ENCODE peak calls at places on chromosomes 3 and 15, in eight cellular contexts. E, Y, V, A, I, D, Z and T are unnamed samples.

GRCh38 chr3:52055537-52056351 is 627 bp downstream of the DUSP7 start:
- DNase-seq in E (peak), Y (peak), V (no peak), A (peak), I (peak), D (peak), Z (peak), T (no peak)

GRCh38 chr3:175222356-175222755 is 363.2 kb downstream of the NAALADL2 start:
- DNase-seq in E (no peak), Y (no peak), V (no peak), A (no peak), I (no peak), D (no peak), Z (no peak), T (no peak)

GRCh38 chr3:197730200-197730599 is 6.5 kb downstream of the RUBCN start:
- DNase-seq in E (no peak), Y (no peak), V (peak), A (no peak), I (peak), D (no peak), Z (no peak), T (no peak)

GRCh38 chr3:19945405-19946290 is 1.2 kb upstream of the RAB5A start:
- DNase-seq in E (no peak), Y (no peak), V (no peak), A (peak), I (no peak), D (no peak), Z (no peak), T (no peak)

GRCh38 chr3:138646527-138646926 is 38.0 kb downstream of the FAIM start:
- DNase-seq in E (no peak), Y (no peak), V (no peak), A (no peak), I (no peak), D (no peak), Z (no peak), T (no peak)

GRCh38 chr15:94174399-94174802 is 57.0 kb upstream of the MCTP2 start:
- DNase-seq in E (no peak), Y (no peak), V (peak), A (no peak), I (no peak), D (no peak), Z (no peak), T (no peak)

GRCh38 chr3:155323063-155323666 is 29.7 kb upstream of the STRIT1 start:
- DNase-seq in E (peak), Y (no peak), V (peak), A (no peak), I (peak), D (no peak), Z (peak), T (peak)

GRCh38 chr3:39143051-39143885 is 10.1 kb downstream of the CSRNP1 start:
- DNase-seq in E (no peak), Y (no peak), V (no peak), A (no peak), I (no peak), D (no peak), Z (no peak), T (no peak)

GRCh38 chr3:35639251-35640185 is at the start of gene ARPP21:
- DNase-seq in E (peak), Y (no peak), V (no peak), A (no peak), I (no peak), D (peak), Z (peak), T (no peak)

GRCh38 chr15:101539492-101539891 is 50.0 kb upstream of the PCSK6 start:
- DNase-seq in E (no peak), Y (no peak), V (no peak), A (no peak), I (no peak), D (no peak), Z (no peak), T (no peak)

GRCh38 chr3:191376742-191377141 is 46.4 kb upstream of the UTS2B start:
- DNase-seq in E (no peak), Y (no peak), V (peak), A (no peak), I (no peak), D (no peak), Z (no peak), T (no peak)

GRCh38 chr15:72118400-72118978 is at the start of gene SENP8:
- DNase-seq in E (no peak), Y (no peak), V (no peak), A (no peak), I (no peak), D (no peak), Z (no peak), T (no peak)

GRCh38 chr3:53199834-53200233 is 38.8 kb downstream of the PRKCD start:
- DNase-seq in E (no peak), Y (no peak), V (no peak), A (no peak), I (no peak), D (no peak), Z (no peak), T (no peak)

GRCh38 chr3:56629451-56629850 is 53.6 kb downstream of the TASOR start:
- DNase-seq in E (no peak), Y (no peak), V (no peak), A (no peak), I (no peak), D (no peak), Z (no peak), T (no peak)

GRCh38 chr3:159029306-159030026 is 227.6 kb downstream of the MFSD1 start:
- DNase-seq in E (no peak), Y (no peak), V (no peak), A (no peak), I (no peak), D (no peak), Z (no peak), T (no peak)

GRCh38 chr3:72134989-72135451 is 350.1 kb upstream of the PROK2 start:
- DNase-seq in E (no peak), Y (no peak), V (no peak), A (no peak), I (peak), D (no peak), Z (no peak), T (no peak)

GRCh38 chr3:105368575-105369500 is 2.1 kb downstream of the ALCAM start:
- DNase-seq in E (peak), Y (peak), V (no peak), A (peak), I (peak), D (peak), Z (peak), T (peak)

GRCh38 chr15:51883436-51883835 is 54.0 kb downstream of the TMOD3 start:
- DNase-seq in E (no peak), Y (no peak), V (peak), A (no peak), I (no peak), D (no peak), Z (no peak), T (no peak)

GRCh38 chr3:40780801-40781406 is 256.1 kb downstream of the ZNF621 start:
- DNase-seq in E (peak), Y (no peak), V (peak), A (no peak), I (no peak), D (no peak), Z (no peak), T (no peak)

GRCh38 chr3:56612146-56612545 is 55.2 kb downstream of the CCDC66 start:
- DNase-seq in E (no peak), Y (no peak), V (no peak), A (no peak), I (no peak), D (no peak), Z (no peak), T (no peak)

GRCh38 chr15:48925714-48926223 is 38.0 kb downstream of the SHC4 start:
- DNase-seq in E (no peak), Y (no peak), V (peak), A (no peak), I (no peak), D (no peak), Z (peak), T (no peak)

GRCh38 chr3:23136054-23136453 is 67.1 kb upstream of the UBE2E2 start:
- DNase-seq in E (no peak), Y (no peak), V (no peak), A (no peak), I (no peak), D (no peak), Z (no peak), T (no peak)

GRCh38 chr3:158403013-158403412 is 168.0 kb upstream of the MLF1 start:
- DNase-seq in E (no peak), Y (no peak), V (no peak), A (no peak), I (no peak), D (no peak), Z (peak), T (no peak)

GRCh38 chr3:175484666-175485065 is 625.5 kb downstream of the NAALADL2 start:
- DNase-seq in E (no peak), Y (no peak), V (no peak), A (no peak), I (no peak), D (no peak), Z (no peak), T (no peak)

GRCh38 chr3:111210003-111210699 is 138.5 kb downstream of the NECTIN3 start:
- DNase-seq in E (no peak), Y (no peak), V (no peak), A (no peak), I (no peak), D (no peak), Z (no peak), T (no peak)

GRCh38 chr3:89795506-89795905 is 688.1 kb downstream of the EPHA3 start:
- DNase-seq in E (no peak), Y (no peak), V (no peak), A (no peak), I (no peak), D (no peak), Z (no peak), T (no peak)

GRCh38 chr15:48800245-48800644 is 10.6 kb downstream of the CEP152 start:
- DNase-seq in E (no peak), Y (no peak), V (no peak), A (no peak), I (no peak), D (no peak), Z (no peak), T (no peak)

GRCh38 chr3:149339931-149340309 is 6.5 kb upstream of the TM4SF18 start:
- DNase-seq in E (peak), Y (no peak), V (peak), A (peak), I (no peak), D (peak), Z (peak), T (no peak)

GRCh38 chr3:65265511-65265910 is 577.7 kb upstream of the ADAMTS9 start:
- DNase-seq in E (no peak), Y (no peak), V (no peak), A (no peak), I (no peak), D (no peak), Z (no peak), T (no peak)

GRCh38 chr3:52892625-52893311 is 4.6 kb downstream of the STIMATE start:
- DNase-seq in E (no peak), Y (peak), V (no peak), A (no peak), I (peak), D (no peak), Z (no peak), T (no peak)

GRCh38 chr3:31533169-31533870 is 595 bp downstream of the STT3B start:
- DNase-seq in E (peak), Y (peak), V (no peak), A (peak), I (peak), D (peak), Z (peak), T (peak)

GRCh38 chr3:10977864-10978510 is 14.6 kb upstream of the SLC6A1 start:
- DNase-seq in E (no peak), Y (no peak), V (no peak), A (no peak), I (no peak), D (no peak), Z (no peak), T (no peak)

GRCh38 chr15:49282366-49282765 is 112.3 kb downstream of the GALK2 start:
- DNase-seq in E (no peak), Y (no peak), V (peak), A (no peak), I (no peak), D (no peak), Z (no peak), T (no peak)

GRCh38 chr3:130843441-130843840 is 50.4 kb upstream of the ATP2C1 start:
- DNase-seq in E (no peak), Y (no peak), V (no peak), A (no peak), I (no peak), D (no peak), Z (no peak), T (no peak)

GRCh38 chr15:58758141-58758540 is 8.6 kb upstream of the ADAM10 start:
- DNase-seq in E (no peak), Y (no peak), V (no peak), A (no peak), I (no peak), D (no peak), Z (no peak), T (no peak)

GRCh38 chr3:185937689-185938374 is at the start of gene TRA2B:
- DNase-seq in E (peak), Y (peak), V (peak), A (peak), I (peak), D (peak), Z (peak), T (peak)

GRCh38 chr15:29056839-29057450 is 171.2 kb downstream of the APBA2 start:
- DNase-seq in E (no peak), Y (no peak), V (no peak), A (no peak), I (no peak), D (no peak), Z (no peak), T (no peak)

GRCh38 chr3:135655328-135655727 is 310.2 kb upstream of the PPP2R3A start:
- DNase-seq in E (no peak), Y (no peak), V (no peak), A (no peak), I (no peak), D (no peak), Z (no peak), T (no peak)

GRCh38 chr3:33884204-33884561 is 85.8 kb downstream of the PDCD6IP start:
- DNase-seq in E (no peak), Y (no peak), V (no peak), A (no peak), I (no peak), D (no peak), Z (no peak), T (peak)

GRCh38 chr15:57457726-57458125 is 81.4 kb downstream of the CGNL1 start:
- DNase-seq in E (no peak), Y (no peak), V (peak), A (no peak), I (no peak), D (no peak), Z (no peak), T (no peak)

GRCh38 chr15:57456559-57456958 is 80.3 kb downstream of the CGNL1 start:
- DNase-seq in E (no peak), Y (no peak), V (no peak), A (no peak), I (no peak), D (no peak), Z (no peak), T (no peak)

GRCh38 chr15:57458255-57458850 is 82.0 kb downstream of the CGNL1 start:
- DNase-seq in E (no peak), Y (no peak), V (no peak), A (no peak), I (no peak), D (no peak), Z (peak), T (no peak)

GRCh38 chr15:57452090-57452754 is 75.9 kb downstream of the CGNL1 start:
- DNase-seq in E (no peak), Y (no peak), V (no peak), A (no peak), I (no peak), D (no peak), Z (no peak), T (no peak)

GRCh38 chr15:57455969-57456368 is 79.7 kb downstream of the CGNL1 start:
- DNase-seq in E (no peak), Y (no peak), V (no peak), A (no peak), I (no peak), D (no peak), Z (no peak), T (no peak)
- H3K4me3 ChIP-seq in E (no peak), Y (no peak), V (no peak), A (no peak), I (no peak), D (no peak), Z (no peak), T (no peak)

DNA sequence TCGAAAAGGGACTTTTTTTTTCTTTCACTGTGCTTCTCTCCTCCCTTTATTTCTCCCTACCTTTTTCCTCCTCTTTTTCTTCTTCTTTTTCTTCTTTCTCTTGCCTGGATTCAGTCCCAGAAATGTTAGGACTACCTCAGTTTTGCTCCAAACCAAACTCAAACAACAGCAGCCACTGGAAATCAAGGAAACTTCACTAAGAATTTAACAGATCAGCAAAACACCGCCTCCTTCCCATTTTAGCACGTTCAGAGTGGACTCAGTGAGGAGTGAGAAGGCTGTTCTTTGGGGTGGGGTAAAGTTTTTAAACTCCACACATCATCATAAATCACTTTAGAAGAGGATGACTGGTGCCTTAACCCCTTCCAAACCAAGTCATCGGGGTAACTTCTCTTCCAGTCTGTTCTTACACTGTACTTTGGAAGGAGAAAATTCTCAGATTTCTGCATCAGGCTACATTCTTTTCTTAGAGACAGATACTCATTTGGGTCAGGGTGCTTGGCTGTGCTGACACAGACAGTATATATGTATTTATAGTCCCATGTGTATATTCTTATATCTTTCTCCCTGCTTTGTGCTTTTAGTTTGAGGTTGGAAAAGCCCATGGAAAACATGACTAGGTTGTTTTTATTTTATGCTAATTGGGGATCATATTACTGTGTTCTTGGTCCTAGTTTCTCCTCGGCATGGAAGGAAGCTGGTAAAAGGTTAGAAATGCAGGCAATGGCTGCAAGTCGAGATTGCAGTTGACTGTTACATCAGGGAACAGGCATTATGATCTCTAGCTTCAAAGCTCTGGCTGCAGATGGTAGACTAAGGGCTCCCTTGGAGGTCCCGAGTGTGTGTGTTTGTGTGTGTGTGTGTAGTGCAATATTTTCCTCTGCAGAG is at the start of gene CCDC80:
- DNase-seq in E (no peak), Y (no peak), V (peak), A (no peak), I (no peak), D (no peak), Z (no peak), T (no peak)
- H3K4me3 ChIP-seq in E (no peak), Y (no peak), V (peak), A (no peak), I (no peak), D (no peak), Z (peak), T (no peak)

DNA sequence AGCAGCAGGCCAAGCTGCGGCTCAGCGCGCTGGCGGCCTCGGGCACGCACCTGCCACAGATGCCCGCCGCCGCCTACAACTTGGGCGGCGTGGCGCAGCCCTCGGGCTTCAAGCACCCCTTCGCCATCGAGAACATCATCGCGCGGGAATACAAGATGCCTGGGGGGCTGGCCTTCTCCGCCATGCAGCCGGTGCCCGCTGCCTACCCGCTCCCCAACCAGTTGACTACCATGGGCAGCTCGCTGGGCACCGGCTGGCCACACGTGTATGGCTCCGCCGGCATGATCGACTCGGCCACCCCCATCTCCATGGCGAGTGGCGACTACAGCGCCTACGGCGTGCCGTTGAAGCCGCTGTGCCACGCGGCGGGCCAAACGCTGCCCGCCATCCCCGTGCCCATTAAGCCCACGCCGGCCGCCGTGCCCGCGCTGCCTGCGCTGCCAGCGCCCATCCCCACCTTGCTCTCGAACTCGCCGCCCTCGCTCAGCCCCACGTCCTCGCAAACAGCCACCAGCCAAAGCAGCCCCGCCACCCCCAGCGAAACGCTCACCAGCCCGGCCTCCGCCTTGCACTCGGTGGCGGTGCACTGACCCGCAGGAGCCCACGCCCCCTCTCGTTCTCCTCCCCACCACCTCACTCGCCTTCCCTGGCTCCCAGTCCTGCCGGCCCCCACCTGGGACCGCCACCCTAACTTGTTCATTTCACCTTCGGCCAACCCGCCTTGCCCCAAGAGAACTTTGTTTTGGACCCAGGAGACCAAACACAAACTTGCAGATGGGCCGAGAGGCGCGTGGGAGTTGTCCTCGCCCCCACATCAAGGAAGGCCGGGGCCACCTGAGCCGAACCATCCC is 1.5 kb downstream of the FOXB1 start:
- DNase-seq in E (no peak), Y (no peak), V (no peak), A (no peak), I (no peak), D (no peak), Z (no peak), T (peak)
- H3K4me3 ChIP-seq in E (no peak), Y (peak), V (peak), A (no peak), I (peak), D (peak), Z (no peak), T (peak)

GRCh38 chr3:133676336-133677118 is 14.8 kb upstream of the TOPBP1 start:
- DNase-seq in E (no peak), Y (no peak), V (no peak), A (no peak), I (no peak), D (no peak), Z (no peak), T (no peak)

GRCh38 chr3:133672461-133672860 is 10.7 kb upstream of the TOPBP1 start:
- DNase-seq in E (no peak), Y (no peak), V (no peak), A (no peak), I (no peak), D (no peak), Z (no peak), T (no peak)

GRCh38 chr3:133675631-133676335 is 14.0 kb upstream of the TOPBP1 start:
- DNase-seq in E (no peak), Y (no peak), V (no peak), A (no peak), I (no peak), D (no peak), Z (no peak), T (no peak)

GRCh38 chr3:133674290-133674912 is 12.7 kb upstream of the TOPBP1 start:
- DNase-seq in E (no peak), Y (no peak), V (no peak), A (no peak), I (no peak), D (no peak), Z (no peak), T (no peak)

DNA sequence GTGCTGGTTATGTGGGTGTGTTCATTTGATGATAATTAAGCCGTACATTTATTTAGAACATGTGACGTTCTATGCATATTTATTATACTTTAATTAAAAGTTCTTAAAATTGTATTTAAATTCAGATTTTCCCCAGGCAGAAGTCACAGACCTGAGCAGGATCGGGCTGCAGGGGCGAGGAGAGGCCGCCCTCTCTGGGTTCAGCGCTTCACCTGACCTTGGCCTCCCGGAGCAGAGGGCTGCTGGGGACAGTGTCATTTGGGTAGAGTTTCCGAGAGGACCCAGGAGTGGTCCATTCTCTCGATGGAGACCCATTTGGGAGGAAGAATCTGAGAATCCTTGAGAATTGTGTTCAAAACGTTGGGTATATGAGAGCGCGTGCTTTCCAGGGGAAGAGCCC is 12.0 kb upstream of the TOPBP1 start:
- DNase-seq in E (no peak), Y (no peak), V (no peak), A (no peak), I (no peak), D (no peak), Z (no peak), T (no peak)
- H3K4me3 ChIP-seq in E (no peak), Y (no peak), V (no peak), A (no peak), I (no peak), D (no peak), Z (no peak), T (no peak)